ENCODE peak calls at places on chromosomes 1 and 21, in five cellular contexts. G, J, N, Z and K are unnamed samples.

GRCh38 chr1:247387096-247387495 is 28.9 kb upstream of the NLRP3 start:
- DNase-seq in G (no peak), J (no peak), N (no peak), Z (no peak), K (no peak)

GRCh38 chr1:234781241-234782056 is 171.5 kb upstream of the IRF2BP2 start:
- DNase-seq in G (no peak), J (no peak), N (no peak), Z (no peak), K (peak)

GRCh38 chr1:222090103-222090502 is 348.2 kb upstream of the DUSP10 start:
- DNase-seq in G (no peak), J (no peak), N (no peak), Z (no peak), K (no peak)

GRCh38 chr1:224589006-224589405 is 27.1 kb upstream of the CNIH3 start:
- DNase-seq in G (no peak), J (no peak), N (no peak), Z (no peak), K (no peak)

GRCh38 chr1:243409284-243409683 is 153.4 kb downstream of the SDCCAG8 start:
- DNase-seq in G (no peak), J (no peak), N (no peak), Z (no peak), K (no peak)

GRCh38 chr1:40383488-40384412 is 10.2 kb downstream of the SMAP2 start:
- DNase-seq in G (no peak), J (no peak), N (no peak), Z (no peak), K (no peak)

GRCh38 chr21:21238882-21239400 is 240.7 kb downstream of the NCAM2 start:
- DNase-seq in G (no peak), J (no peak), N (no peak), Z (no peak), K (no peak)

GRCh38 chr1:237042892-237043576 is 1.1 kb downstream of the RYR2 start:
- DNase-seq in G (no peak), J (peak), N (no peak), Z (no peak), K (no peak)

GRCh38 chr1:67831850-67832513 is 1.3 kb downstream of the GNG12 start:
- DNase-seq in G (peak), J (peak), N (no peak), Z (peak), K (peak)

GRCh38 chr1:147245586-147246021 is 3.1 kb downstream of the CHD1L start:
- DNase-seq in G (no peak), J (no peak), N (no peak), Z (no peak), K (no peak)

GRCh38 chr1:241101622-241102021 is 255.4 kb downstream of the RGS7 start:
- DNase-seq in G (no peak), J (no peak), N (no peak), Z (no peak), K (no peak)

GRCh38 chr1:44642925-44643324 is 31.4 kb downstream of the TMEM53 start:
- DNase-seq in G (no peak), J (no peak), N (no peak), Z (no peak), K (no peak)